ENCODE peak calls at places on chromosomes 4 and X, in four cellular contexts. A, T, M and L are unnamed samples.

GRCh38 chrX:790780-791360 is 160.3 kb downstream of the SHOX start:
- DNase-seq in A (no peak), T (no peak), M (no peak), L (no peak)

GRCh38 chr4:181148470-181148869 is 1094.7 kb upstream of the TENM3 start:
- DNase-seq in A (no peak), T (no peak), M (no peak), L (no peak)

GRCh38 chr4:111475001-111475400 is 670.3 kb upstream of the FAM241A start:
- DNase-seq in A (no peak), T (no peak), M (peak), L (peak)

GRCh38 chrX:108447303-108447702 is 7.7 kb downstream of the COL4A5 start:
- DNase-seq in A (no peak), T (no peak), M (peak), L (no peak)

GRCh38 chr4:145071560-145071959 is 26.4 kb downstream of the ANAPC10 start:
- DNase-seq in A (no peak), T (no peak), M (no peak), L (no peak)

GRCh38 chr4:165779950-165780670 is 92.9 kb upstream of the TLL1 start:
- DNase-seq in A (no peak), T (no peak), M (no peak), L (no peak)

GRCh38 chrX:64186974-64187761 is 18.3 kb downstream of the AMER1 start:
- DNase-seq in A (no peak), T (no peak), M (no peak), L (no peak)

GRCh38 chr4:1246901-1247810 is 1.8 kb downstream of the CTBP1 start:
- DNase-seq in A (no peak), T (no peak), M (peak), L (no peak)